ENCODE peak calls at places on chromosomes 11 and 22, in five cellular contexts. L is progenitor cell of endocrine pancreas, V is heart right ventricle, F is GM12864, J is PC-3. M is an unnamed sample.

GRCh38 chr11:44191322-44192014 is 96.0 kb downstream of the EXT2 start:
- DNase-seq in L (no peak), V (no peak), F (no peak), J (no peak), M (no peak)

GRCh38 chr22:31284756-31285155 is 7.5 kb downstream of the PIK3IP1 start:
- DNase-seq in L (no peak), V (no peak), F (no peak), J (no peak), M (no peak)

GRCh38 chr11:94185387-94186084 is 56.9 kb downstream of the PANX1 start:
- DNase-seq in L (no peak), V (no peak), F (no peak), J (no peak), M (no peak)

GRCh38 chr11:61413496-61413895 is 16.3 kb downstream of the CPSF7 start:
- DNase-seq in L (no peak), V (no peak), F (no peak), J (no peak), M (no peak)

GRCh38 chr22:41052661-41053490 is 39.5 kb upstream of the EP300 start:
- DNase-seq in L (no peak), V (no peak), F (no peak), J (peak; percentile 50), M (no peak)

GRCh38 chr11:119262668-119263351 is 54.1 kb downstream of the MCAM start:
- DNase-seq in L (no peak), V (no peak), F (no peak), J (peak; percentile 33), M (no peak)

GRCh38 chr11:12671378-12671777 is 2.8 kb upstream of the TEAD1 start:
- DNase-seq in L (no peak), V (no peak), F (no peak), J (no peak), M (no peak)

GRCh38 chr11:11966826-11967668 is 41.4 kb downstream of the DKK3 start:
- DNase-seq in L (peak; percentile 59), V (peak; percentile 74), F (peak; percentile 16), J (peak; percentile 73), M (peak; percentile 69)

GRCh38 chr11:134913391-134913790 is 501.3 kb upstream of the B3GAT1 start:
- DNase-seq in L (no peak), V (no peak), F (no peak), J (no peak), M (no peak)

GRCh38 chr11:48013269-48013901 is 33.0 kb downstream of the PTPRJ start:
- DNase-seq in L (no peak), V (no peak), F (no peak), J (peak; percentile 77), M (no peak)

GRCh38 chr11:79371152-79371551 is 69.7 kb downstream of the TENM4 start:
- DNase-seq in L (no peak), V (no peak), F (no peak), J (no peak), M (no peak)

GRCh38 chr22:29184886-29185575 is 20.7 kb upstream of the EMID1 start:
- DNase-seq in L (no peak), V (no peak), F (no peak), J (no peak), M (no peak)

GRCh38 chr11:109048098-109048497 is 373.9 kb upstream of the C11orf87 start:
- DNase-seq in L (no peak), V (no peak), F (no peak), J (peak; percentile 37), M (no peak)

GRCh38 chr22:27612075-27612474 is 189.5 kb downstream of the MN1 start:
- DNase-seq in L (no peak), V (no peak), F (no peak), J (no peak), M (no peak)

GRCh38 chr22:33519974-33520903 is 400.0 kb downstream of the LARGE1 start:
- DNase-seq in L (no peak), V (no peak), F (peak; percentile 15), J (no peak), M (no peak)

GRCh38 chr11:93089474-93090102 is 108.2 kb downstream of the SLC36A4 start:
- DNase-seq in L (no peak), V (no peak), F (peak; percentile 3), J (peak; percentile 73), M (no peak)

GRCh38 chr11:70523384-70524095 is 125.2 kb downstream of the CTTN start:
- DNase-seq in L (no peak), V (no peak), F (no peak), J (no peak), M (no peak)

GRCh38 chr11:45168366-45169130 is 22.1 kb downstream of the PRDM11 start:
- DNase-seq in L (no peak), V (no peak), F (no peak), J (no peak), M (no peak)

GRCh38 chr11:129067454-129067853 is 124.7 kb downstream of the ARHGAP32 start:
- DNase-seq in L (no peak), V (no peak), F (no peak), J (peak; percentile 56), M (no peak)

GRCh38 chr22:46125311-46125710 is 25.0 kb upstream of the PPARA start:
- DNase-seq in L (no peak), V (no peak), F (no peak), J (no peak), M (no peak)

GRCh38 chr22:25085930-25086901 is 113.4 kb upstream of the CRYBB3 start:
- DNase-seq in L (no peak), V (peak; percentile 87), F (peak; percentile 21), J (no peak), M (no peak)

GRCh38 chr11:106708348-106708747 is 309.9 kb downstream of the GUCY1A2 start:
- DNase-seq in L (no peak), V (no peak), F (no peak), J (no peak), M (no peak)

GRCh38 chr11:9760180-9760550 is 96.3 kb downstream of the SWAP70 start:
- DNase-seq in L (no peak), V (peak; percentile 92), F (no peak), J (peak; percentile 42), M (peak; percentile 63)

GRCh38 chr11:43573233-43573632 is 107.3 kb upstream of the HSD17B12 start:
- DNase-seq in L (no peak), V (no peak), F (no peak), J (peak; percentile 43), M (no peak)

GRCh38 chr22:29152045-29152380 is 53.7 kb upstream of the EMID1 start:
- DNase-seq in L (no peak), V (no peak), F (no peak), J (no peak), M (no peak)

GRCh38 chr11:44943118-44943517 is 7.6 kb downstream of the TP53I11 start:
- DNase-seq in L (no peak), V (no peak), F (no peak), J (no peak), M (no peak)

GRCh38 chr22:29727248-29727551 is 7.4 kb downstream of the CABP7 start:
- DNase-seq in L (no peak), V (no peak), F (no peak), J (no peak), M (no peak)

GRCh38 chr11:3914807-3915206 is 59.3 kb downstream of the STIM1 start:
- DNase-seq in L (no peak), V (no peak), F (no peak), J (peak; percentile 23), M (no peak)

GRCh38 chr11:75240381-75241035 is at the start of gene TPBGL:
- DNase-seq in L (no peak), V (no peak), F (no peak), J (no peak), M (peak; percentile 76)

GRCh38 chr11:17256512-17256911 is 20.0 kb upstream of the NUCB2 start:
- DNase-seq in L (no peak), V (no peak), F (no peak), J (peak; percentile 89), M (no peak)

GRCh38 chr11:119337581-119338317 is 2.9 kb downstream of the C1QTNF5 start:
- DNase-seq in L (no peak), V (no peak), F (no peak), J (no peak), M (no peak)

GRCh38 chr22:33240901-33241300 is 182.7 kb upstream of the SYN3 start:
- DNase-seq in L (no peak), V (no peak), F (no peak), J (no peak), M (no peak)

GRCh38 chr11:64743591-64744543 is at the start of gene RASGRP2:
- DNase-seq in L (no peak), V (peak; percentile 90), F (no peak), J (peak; percentile 40), M (peak; percentile 69)
- TF ChIP-seq CTCF in L (peak; percentile 53), V (peak; percentile 83), F (peak; percentile 63), J (peak; percentile 76), M (peak; percentile 15)

GRCh38 chr11:103875855-103876510 is 160.5 kb upstream of the DDI1 start:
- DNase-seq in L (no peak), V (no peak), F (peak; percentile 47), J (no peak), M (no peak)

GRCh38 chr11:103881518-103882070 is 154.8 kb upstream of the DDI1 start:
- DNase-seq in L (no peak), V (no peak), F (no peak), J (no peak), M (no peak)

GRCh38 chr11:103880968-103881367 is 155.5 kb upstream of the DDI1 start:
- DNase-seq in L (no peak), V (no peak), F (no peak), J (no peak), M (no peak)

GRCh38 chr11:103878646-103879045 is 157.8 kb upstream of the DDI1 start:
- DNase-seq in L (no peak), V (no peak), F (no peak), J (no peak), M (no peak)

GRCh38 chr11:103877221-103877620 is 159.2 kb upstream of the DDI1 start:
- DNase-seq in L (no peak), V (no peak), F (no peak), J (peak; percentile 14), M (peak; percentile 28)
- TF ChIP-seq CTCF in L (no peak), V (no peak), F (peak; percentile 13), J (peak; percentile 26), M (peak; percentile 18)

GRCh38 chr11:114771172-114771571 is 92.8 kb downstream of the NXPE2 start:
- DNase-seq in L (no peak), V (no peak), F (no peak), J (no peak), M (no peak)

GRCh38 chr11:114775849-114776621 is 97.7 kb downstream of the NXPE2 start:
- DNase-seq in L (no peak), V (peak; percentile 42), F (no peak), J (no peak), M (peak; percentile 42)

GRCh38 chr11:114776956-114777355 is 98.6 kb downstream of the NXPE2 start:
- DNase-seq in L (no peak), V (no peak), F (no peak), J (no peak), M (no peak)

GRCh38 chr11:114773541-114774338 is 95.4 kb downstream of the NXPE2 start:
- DNase-seq in L (no peak), V (no peak), F (no peak), J (no peak), M (no peak)

GRCh38 chr11:114774599-114775365 is 96.5 kb downstream of the NXPE2 start:
- DNase-seq in L (peak; percentile 67), V (peak; percentile 46), F (no peak), J (peak; percentile 67), M (peak; percentile 79)
- TF ChIP-seq CTCF in L (peak; percentile 98), V (peak; percentile 58), F (peak; percentile 81), J (peak; percentile 83), M (peak; percentile 74)

DNA sequence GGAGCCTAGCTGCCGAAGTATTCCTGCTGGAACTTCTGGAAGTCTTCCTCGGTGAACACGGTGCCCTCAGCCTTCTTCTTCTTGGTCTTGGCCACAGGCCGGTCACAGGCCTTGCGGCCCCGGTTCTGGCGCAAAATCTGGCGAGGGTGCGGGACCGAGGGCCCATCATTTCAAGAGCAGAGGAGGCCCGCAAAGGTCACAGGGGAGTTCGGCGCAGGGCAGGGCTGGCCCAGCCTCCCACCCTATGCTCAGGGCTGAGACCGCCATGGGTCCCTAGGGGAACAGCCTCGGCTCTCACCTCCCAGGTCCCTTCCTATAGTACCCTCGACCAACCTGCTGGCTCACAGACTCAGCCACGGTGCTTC is 3.1 kb downstream of the RPS19BP1 start:
- DNase-seq in L (no peak), V (no peak), F (no peak), J (no peak), M (no peak)
- TF ChIP-seq CTCF in L (no peak), V (peak; percentile 11), F (no peak), J (peak; percentile 23), M (no peak)

M was measured in dorsolateral prefrontal cortex.